ENCODE peak calls at places on chromosomes 16 and 17, in eight cellular contexts. L, O, V, H, X, C, M and K are unnamed samples.

GRCh38 chr17:9185688-9186289 is 164.5 kb downstream of the NTN1 start:
- DNase-seq in C (no peak), L (no peak), O (no peak), X (no peak), H (no peak), M (no peak), V (no peak), K (no peak)

GRCh38 chr16:2142942-2143868 is 5.2 kb upstream of the RAB26 start:
- DNase-seq in O (no peak), H (no peak), C (no peak), X (no peak), M (no peak), V (no peak), L (no peak), K (no peak)

GRCh38 chr16:25060920-25061319 is 45.8 kb upstream of the ARHGAP17 start:
- DNase-seq in C (peak), M (no peak), O (no peak), L (no peak), X (no peak), V (no peak), H (peak), K (no peak)

GRCh38 chr16:71727545-71728324 is 3.2 kb upstream of the PHLPP2 start:
- DNase-seq in L (no peak), O (no peak), C (no peak), X (no peak), V (no peak), H (no peak), M (no peak), K (no peak)

GRCh38 chr17:19390951-19391350 is 4.0 kb upstream of the MFAP4 start:
- DNase-seq in O (no peak), V (no peak), H (no peak), L (no peak), C (no peak), X (no peak), M (no peak), K (no peak)

GRCh38 chr17:17151055-17151454 is 55.1 kb downstream of the PLD6 start:
- DNase-seq in C (no peak), H (no peak), L (no peak), V (no peak), X (no peak), O (peak), M (no peak), K (peak)

GRCh38 chr17:2211661-2212327 is 91.8 kb downstream of the SMG6 start:
- DNase-seq in V (no peak), L (no peak), M (no peak), X (no peak), C (no peak), H (no peak), O (no peak), K (no peak)

GRCh38 chr16:29925173-29925804 is 737 bp downstream of the KCTD13 start:
- DNase-seq in H (no peak), O (no peak), C (no peak), V (peak), L (no peak), M (no peak), X (peak), K (no peak)

GRCh38 chr17:7058831-7059447 is 15.0 kb upstream of the SLC16A11 start:
- DNase-seq in M (no peak), O (no peak), X (no peak), H (no peak), V (no peak), L (no peak), C (no peak), K (no peak)

GRCh38 chr17:76585649-76586593 is at the start of gene ST6GALNAC2:
- DNase-seq in V (peak), H (peak), O (no peak), M (no peak), X (no peak), C (peak), L (peak), K (no peak)

GRCh38 chr16:67403976-67404555 is 10.8 kb upstream of the TPPP3 start:
- DNase-seq in C (no peak), O (no peak), X (no peak), L (no peak), V (no peak), H (no peak), M (no peak), K (no peak)

GRCh38 chr16:1037023-1037933 is 35.3 kb upstream of the SSTR5 start:
- DNase-seq in C (no peak), V (no peak), L (no peak), X (no peak), M (no peak), H (no peak), O (no peak), K (no peak)

GRCh38 chr17:43601280-43602050 is 55.3 kb upstream of the ETV4 start:
- DNase-seq in X (no peak), O (no peak), H (no peak), V (no peak), M (no peak), L (no peak), C (no peak), K (no peak)

GRCh38 chr17:72294487-72294893 is 173.7 kb downstream of the SOX9 start:
- DNase-seq in O (no peak), L (no peak), H (no peak), V (no peak), C (no peak), M (no peak), X (no peak), K (no peak)
- H3K4me3 ChIP-seq in O (no peak), L (no peak), H (no peak), V (no peak), C (no peak), M (no peak), X (no peak), K (no peak)

GRCh38 chr16:46883353-46883689 is 841 bp upstream of the GPT2 start:
- DNase-seq in V (peak), X (no peak), C (no peak), O (no peak), H (no peak), L (no peak), M (no peak), K (no peak)
- H3K4me3 ChIP-seq in V (peak), X (peak), C (peak), O (peak), H (peak), L (peak), M (peak), K (peak)

DNA sequence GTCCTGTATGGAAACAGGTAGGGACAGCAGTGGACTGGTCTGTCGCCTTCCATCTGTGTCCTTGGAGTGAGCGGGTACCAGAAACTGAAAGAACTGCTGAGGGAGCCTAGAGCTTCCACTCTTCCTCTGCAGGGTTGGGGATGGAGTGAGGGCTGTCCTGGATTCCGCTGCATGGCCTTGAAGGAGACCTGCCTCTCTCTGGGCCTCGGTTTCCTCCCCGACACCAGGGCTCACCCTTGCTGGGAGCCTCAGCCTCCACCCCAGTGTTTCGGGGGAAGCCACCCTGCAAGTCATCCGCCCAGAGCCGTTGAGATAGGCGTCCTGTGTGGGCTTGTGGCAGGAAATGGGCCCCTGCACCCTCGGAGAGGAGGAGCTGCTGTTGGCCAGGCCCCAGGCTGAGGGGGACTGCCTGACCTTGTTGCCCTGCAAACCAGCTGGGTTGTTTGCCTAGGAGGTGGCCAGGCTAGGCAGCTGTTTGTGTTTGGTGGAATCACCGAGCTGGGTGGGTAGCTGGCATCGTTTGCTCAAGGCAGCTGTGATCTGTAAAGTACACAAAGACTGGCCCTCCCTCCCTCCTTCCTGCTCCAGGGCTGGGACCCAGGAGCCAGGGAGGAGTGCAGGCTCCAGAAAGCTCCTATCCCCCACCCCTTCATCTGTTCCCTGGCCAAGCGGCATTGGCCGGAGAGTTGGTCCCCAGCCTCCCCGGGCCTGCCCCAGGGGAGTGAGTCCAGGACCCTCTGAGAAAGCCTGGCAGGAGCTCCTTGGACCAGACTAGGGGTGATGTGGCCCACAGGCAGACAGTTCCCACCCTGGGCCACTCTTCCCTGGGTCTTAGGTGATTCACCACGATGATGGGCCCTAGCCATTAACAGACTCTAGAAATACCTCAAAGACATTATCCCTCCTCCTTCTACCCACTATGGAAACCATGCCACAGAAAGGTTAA is 1.3 kb downstream of the RAB37 start:
- DNase-seq in O (no peak), V (peak), C (peak), X (no peak), L (no peak), H (no peak), M (no peak), K (no peak)
- H3K4me3 ChIP-seq in O (no peak), V (peak), C (peak), X (peak), L (no peak), H (no peak), M (peak), K (no peak)

DNA sequence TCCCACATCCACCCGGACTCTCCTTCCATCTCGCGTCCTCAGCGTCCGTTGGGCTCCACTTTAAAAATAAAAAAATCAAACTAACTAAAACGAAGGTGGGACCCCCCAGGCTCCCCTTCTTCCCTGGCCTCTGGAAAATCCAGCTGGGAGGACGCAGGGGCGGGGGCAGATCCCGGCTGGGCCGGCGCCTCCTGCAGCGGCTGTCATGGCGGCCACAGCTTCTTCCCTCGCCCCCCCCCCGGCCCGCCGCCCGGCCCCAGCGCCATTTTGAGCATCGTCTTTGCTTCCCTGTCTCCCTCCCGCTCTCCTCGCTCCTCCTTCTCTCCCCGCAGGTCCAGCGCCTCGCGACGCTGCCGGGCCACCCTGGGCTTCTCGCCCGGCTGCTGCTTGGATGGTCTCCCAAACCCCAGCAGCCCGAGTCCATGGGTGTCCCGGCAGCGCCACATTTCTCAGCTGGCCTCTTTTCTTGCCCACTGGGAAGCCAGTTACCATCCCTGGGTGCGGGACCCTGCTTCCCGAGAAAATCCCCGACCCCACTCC is 3.3 kb downstream of the HOXB2 start:
- DNase-seq in L (peak), O (no peak), X (no peak), M (no peak), C (peak), V (no peak), H (peak), K (no peak)
- H3K4me3 ChIP-seq in L (peak), O (peak), X (no peak), M (peak), C (peak), V (peak), H (peak), K (peak)

GRCh38 chr17:64270885-64271284 is 7.8 kb upstream of the TEX2 start:
- DNase-seq in H (no peak), M (no peak), X (no peak), C (no peak), L (no peak), O (no peak), V (no peak), K (no peak)
- H3K4me3 ChIP-seq in H (no peak), M (no peak), X (no peak), C (no peak), L (no peak), O (no peak), V (no peak), K (no peak)

GRCh38 chr17:81364278-81365147 is 30.7 kb upstream of the BAHCC1 start:
- DNase-seq in M (no peak), L (no peak), O (no peak), H (no peak), X (no peak), C (no peak), V (peak), K (no peak)
- H3K4me3 ChIP-seq in M (no peak), L (no peak), O (peak), H (no peak), X (no peak), C (no peak), V (peak), K (peak)

DNA sequence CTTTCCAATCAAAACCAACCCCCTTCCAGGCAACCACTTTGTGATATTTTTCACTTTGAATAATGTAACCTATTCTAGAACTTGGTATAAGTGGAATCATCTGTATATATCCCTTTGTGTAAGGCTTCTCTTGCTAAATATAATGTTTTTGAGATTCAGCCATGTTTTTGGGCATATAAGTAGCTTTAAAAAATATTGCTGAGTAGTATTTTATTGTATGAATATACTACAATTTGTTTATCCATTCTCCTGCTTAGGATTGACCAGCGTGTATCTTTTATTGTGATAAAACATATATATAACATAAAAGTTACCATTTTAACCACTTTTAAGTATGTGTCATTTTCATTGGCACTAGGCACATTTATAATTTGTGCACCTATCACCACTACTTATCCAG is 79.8 kb upstream of the GPR139 start:
- DNase-seq in L (no peak), C (no peak), X (no peak), H (no peak), O (no peak), V (no peak), M (no peak), K (no peak)
- H3K4me3 ChIP-seq in L (no peak), C (no peak), X (no peak), H (no peak), O (no peak), V (no peak), M (no peak), K (no peak)